ENCODE peak calls at places on chromosomes 11 and 22, in ten cellular contexts. H is stimulated activated naive CD8-positive, alpha-beta T cell treated with anti-CD3 and anti-CD28 coated beads, Interleukin-15, Interleukin-2, amounts not matched to agents 100 U/mL and 50 U/mL, for 24 hours; L is lung microvascular endothelial cell; G is GOT3; C is epithelial cell of esophagus; B is activated T-cell treated with anti-CD3 and anti-CD28 coated beads, Interleukin-2, amount 50 U/mL, for 1 hour; E is aorta; M is SK-N-MC; I is neural crest cell; W is progenitor cell of endocrine pancreas. R is an unnamed sample.

GRCh38 chr11:35593143-35593542 is 25.1 kb upstream of the FJX1 start:
- DNase-seq in H (no peak), C (peak; percentile 73), G (no peak), M (no peak), E (no peak), B (no peak), L (no peak), W (no peak), I (no peak), R (no peak)

GRCh38 chr11:130157840-130158239 is 1.7 kb upstream of the ST14 start:
- DNase-seq in C (no peak), H (no peak), W (no peak), L (no peak), G (no peak), M (no peak), E (no peak), B (no peak), I (no peak), R (no peak)

GRCh38 chr11:110919241-110919893 is 207.1 kb upstream of the ARHGAP20 start:
- DNase-seq in L (no peak), H (no peak), G (no peak), I (no peak), W (no peak), E (no peak), B (no peak), M (no peak), C (no peak), R (no peak)

GRCh38 chr11:113562981-113563461 is 87.8 kb upstream of the DRD2 start:
- DNase-seq in M (no peak), W (no peak), H (no peak), E (no peak), L (no peak), I (no peak), C (peak; percentile 66), B (no peak), G (no peak), R (no peak)

GRCh38 chr22:41028841-41029240 is 63.6 kb upstream of the EP300 start:
- DNase-seq in I (no peak), L (no peak), C (peak; percentile 87), B (no peak), M (no peak), H (no peak), E (no peak), G (no peak), W (no peak), R (no peak)

GRCh38 chr11:128988224-128988970 is 45.7 kb upstream of the TP53AIP1 start:
- DNase-seq in E (no peak), L (no peak), H (no peak), B (no peak), C (no peak), G (no peak), W (no peak), I (no peak), M (no peak), R (no peak)

GRCh38 chr22:45476814-45477213 is 25.9 kb upstream of the FBLN1 start:
- DNase-seq in B (no peak), C (no peak), H (no peak), M (no peak), G (no peak), L (no peak), I (no peak), E (peak; percentile 50), W (no peak), R (no peak)

GRCh38 chr11:74672956-74673895 is 58.0 kb downstream of the CHRDL2 start:
- DNase-seq in W (no peak), C (peak; percentile 86), G (peak; percentile 39), E (peak; percentile 95), I (no peak), H (no peak), L (peak; percentile 91), B (no peak), M (no peak), R (peak; percentile 40)

GRCh38 chr22:42856179-42856864 is 751 bp downstream of the ARFGAP3 start:
- DNase-seq in H (peak; percentile 66), G (no peak), B (peak; percentile 47), M (no peak), I (no peak), C (peak; percentile 13), E (peak; percentile 91), L (peak; percentile 88), W (peak; percentile 12), R (peak; percentile 72)

GRCh38 chr22:37371911-37372310 is 55.4 kb downstream of the ELFN2 start:
- DNase-seq in C (no peak), M (no peak), I (no peak), E (no peak), G (no peak), B (no peak), W (no peak), L (no peak), H (no peak), R (no peak)

GRCh38 chr11:120260616-120261015 is 20.7 kb downstream of the POU2F3 start:
- DNase-seq in G (no peak), C (no peak), B (no peak), H (no peak), M (no peak), I (no peak), L (no peak), E (no peak), W (no peak), R (no peak)

GRCh38 chr22:46984751-46985506 is 222.5 kb downstream of the TBC1D22A start:
- DNase-seq in H (no peak), L (no peak), W (no peak), B (no peak), E (no peak), I (no peak), M (no peak), G (no peak), C (peak; percentile 88), R (no peak)

GRCh38 chr11:12587333-12587997 is 86.8 kb upstream of the TEAD1 start:
- DNase-seq in H (no peak), M (no peak), E (no peak), C (peak; percentile 83), I (no peak), G (no peak), B (no peak), L (no peak), W (no peak), R (no peak)

GRCh38 chr11:68040957-68041591 is 2.2 kb downstream of the TCIRG1 start:
- DNase-seq in M (no peak), E (peak; percentile 73), L (no peak), B (no peak), H (no peak), W (no peak), C (no peak), I (no peak), G (no peak), R (peak; percentile 46)

GRCh38 chr11:19185516-19186052 is 16.2 kb downstream of the CSRP3 start:
- DNase-seq in M (no peak), C (no peak), G (no peak), L (no peak), E (no peak), B (no peak), W (no peak), H (no peak), I (no peak), R (no peak)

GRCh38 chr11:114799524-114799923 is 121.2 kb downstream of the NXPE2 start:
- DNase-seq in L (no peak), M (no peak), G (no peak), I (no peak), W (no peak), E (no peak), B (no peak), H (no peak), C (no peak), R (peak; percentile 56)

GRCh38 chr11:100584201-100584600 is 102.9 kb upstream of the ARHGAP42 start:
- DNase-seq in W (no peak), E (no peak), I (no peak), L (no peak), B (no peak), C (peak; percentile 50), H (no peak), M (no peak), G (no peak), R (no peak)

GRCh38 chr11:1879342-1879940 is 12.3 kb downstream of the PRR33 start:
- DNase-seq in H (no peak), L (no peak), M (no peak), W (no peak), B (no peak), G (no peak), C (no peak), I (no peak), E (peak; percentile 76), R (no peak)

GRCh38 chr11:6443269-6444003 is 2.6 kb upstream of the HPX start:
- DNase-seq in M (no peak), W (no peak), E (peak; percentile 78), G (no peak), H (peak; percentile 56), L (peak; percentile 58), B (peak; percentile 66), I (peak; percentile 38), C (peak; percentile 61), R (peak; percentile 77)

GRCh38 chr22:33467718-33468117 is 409.5 kb upstream of the SYN3 start:
- DNase-seq in L (no peak), G (no peak), M (no peak), I (no peak), E (no peak), H (no peak), W (no peak), C (no peak), B (no peak), R (no peak)

GRCh38 chr11:108915666-108916065 is 250.8 kb downstream of the DDX10 start:
- DNase-seq in E (no peak), I (no peak), B (no peak), L (no peak), W (no peak), M (no peak), C (no peak), H (no peak), G (no peak), R (no peak)

GRCh38 chr22:41517172-41518047 is 26.9 kb downstream of the POLR3H start:
- DNase-seq in I (peak; percentile 87), B (peak; percentile 47), G (no peak), L (peak; percentile 69), W (peak; percentile 70), E (peak; percentile 89), H (peak; percentile 59), C (peak; percentile 84), M (no peak), R (peak; percentile 98)

GRCh38 chr22:42794551-42795510 is 62.2 kb downstream of the ARFGAP3 start:
- DNase-seq in E (peak; percentile 59), W (no peak), I (no peak), L (peak; percentile 25), H (no peak), C (no peak), B (no peak), M (no peak), G (no peak), R (no peak)

GRCh38 chr11:6736495-6737121 is 35.2 kb downstream of the OR2AG2 start:
- DNase-seq in W (no peak), L (no peak), B (no peak), C (peak; percentile 7), I (no peak), H (no peak), G (no peak), M (no peak), E (no peak), R (no peak)

GRCh38 chr22:46089426-46090041 is 60.8 kb upstream of the PPARA start:
- DNase-seq in G (no peak), B (no peak), M (no peak), E (peak; percentile 72), I (no peak), L (no peak), H (no peak), C (no peak), W (no peak), R (no peak)

GRCh38 chr11:96303067-96303466 is 39.9 kb downstream of the MAML2 start:
- DNase-seq in L (peak; percentile 90), E (no peak), C (peak; percentile 83), M (no peak), B (no peak), I (no peak), G (no peak), W (no peak), H (no peak), R (no peak)

GRCh38 chr11:35747638-35748037 is 85.1 kb downstream of the TRIM44 start:
- DNase-seq in C (no peak), I (no peak), H (no peak), E (no peak), M (no peak), L (no peak), G (no peak), W (no peak), B (no peak), R (no peak)

GRCh38 chr11:109048098-109048497 is 373.9 kb upstream of the C11orf87 start:
- DNase-seq in M (no peak), I (no peak), H (no peak), W (no peak), B (no peak), G (no peak), E (no peak), C (no peak), L (no peak), R (no peak)